ENCODE peak calls at places on chromosomes 6 and 20, in five cellular contexts. M is H9, D is mesenchymal stem cell, N is neuronal stem cell, Z is IMR-90. R is an unnamed sample. For H3K9me3, the result is how much of the 10 kb centered on the place peaks cover.

GRCh38 chr6:139271056-139271455 is 20.7 kb downstream of the TXLNB start:
- DNase-seq in M (no peak), D (peak), N (no peak), Z (peak), R (no peak)

GRCh38 chr6:2478200-2478599 is 232.8 kb upstream of the GMDS start:
- DNase-seq in M (no peak), N (no peak), Z (peak), D (no peak), R (no peak)

GRCh38 chr6:21536280-21536766 is 57.2 kb upstream of the SOX4 start:
- DNase-seq in D (no peak), Z (no peak), M (no peak), N (no peak), R (no peak)

GRCh38 chr6:137237413-137238170 is 18.4 kb upstream of the IFNGR1 start:
- DNase-seq in D (peak), Z (peak), N (no peak), M (no peak), R (no peak)

GRCh38 chr6:107045733-107046312 is 17.8 kb downstream of the MTRES1 start:
- DNase-seq in D (no peak), M (no peak), N (peak), Z (no peak), R (no peak)

GRCh38 chr6:111871725-111872520 is 1.3 kb downstream of the FYN start:
- DNase-seq in M (no peak), N (peak), D (peak), Z (peak), R (peak)

GRCh38 chr6:2970753-2971419 is 481 bp downstream of the SERPINB6 start:
- DNase-seq in M (no peak), N (no peak), D (peak), Z (peak), R (peak)

GRCh38 chr6:23390221-23390620 is 735.8 kb upstream of the NRSN1 start:
- DNase-seq in D (no peak), Z (no peak), N (no peak), M (no peak), R (no peak)

GRCh38 chr6:7580927-7581618 is 8.9 kb upstream of the SNRNP48 start:
- DNase-seq in D (no peak), Z (no peak), M (no peak), N (no peak), R (no peak)

GRCh38 chr20:4488407-4489339 is 233.0 kb upstream of the PRND start:
- DNase-seq in D (peak), M (no peak), N (no peak), Z (peak), R (no peak)

GRCh38 chr6:39217177-39217864 is 12.0 kb downstream of the KCNK5 start:
- DNase-seq in D (no peak), N (no peak), Z (no peak), M (no peak), R (no peak)

GRCh38 chr6:156977527-156978291 is 200.5 kb downstream of the ARID1B start:
- DNase-seq in D (no peak), Z (peak), M (no peak), N (no peak), R (no peak)

GRCh38 chr20:59992531-59992930 is 34.3 kb downstream of the CDH26 start:
- DNase-seq in N (no peak), M (no peak), D (no peak), Z (peak), R (no peak)

GRCh38 chr6:80348263-80348662 is 241.8 kb downstream of the BCKDHB start:
- DNase-seq in Z (peak), N (no peak), M (no peak), D (no peak), R (no peak)

GRCh38 chr6:163395786-163396185 is 18.7 kb upstream of the QKI start:
- DNase-seq in Z (no peak), M (no peak), N (no peak), D (no peak), R (no peak)

GRCh38 chr20:4805663-4806449 is 84.1 kb downstream of the PRND start:
- DNase-seq in N (no peak), Z (no peak), D (no peak), M (no peak), R (no peak)

GRCh38 chr6:129701721-129702455 is 8.1 kb downstream of the ARHGAP18 start:
- DNase-seq in M (no peak), Z (peak), N (no peak), D (peak), R (no peak)

GRCh38 chr6:152952866-152953509 is 29.9 kb downstream of the FBXO5 start:
- DNase-seq in D (peak), M (no peak), N (no peak), Z (peak), R (no peak)

GRCh38 chr20:36030143-36030542 is 61.8 kb downstream of the CNBD2 start:
- DNase-seq in N (no peak), D (no peak), Z (peak), M (no peak), R (no peak)

GRCh38 chr6:2659882-2660281 is 90.8 kb downstream of the MYLK4 start:
- DNase-seq in M (no peak), N (no peak), D (no peak), Z (peak), R (no peak)

GRCh38 chr6:13478525-13478962 is 8.9 kb downstream of the GFOD1 start:
- DNase-seq in Z (no peak), N (no peak), D (no peak), M (no peak), R (no peak)

GRCh38 chr6:139927236-139927635 is 552.8 kb upstream of the CITED2 start:
- DNase-seq in D (peak), Z (peak), N (no peak), M (no peak), R (no peak)

GRCh38 chr20:51660741-51661608 is 107.2 kb downstream of the ATP9A start:
- DNase-seq in D (peak), M (no peak), N (no peak), Z (peak), R (no peak)

GRCh38 chr20:39700527-39700926 is 738.4 kb downstream of the DHX35 start:
- DNase-seq in M (no peak), Z (no peak), D (no peak), N (no peak), R (no peak)

GRCh38 chr20:39706089-39706721 is 744.1 kb downstream of the DHX35 start:
- DNase-seq in Z (no peak), D (no peak), N (no peak), M (no peak), R (no peak)

GRCh38 chr20:39698706-39699211 is 736.6 kb downstream of the DHX35 start:
- DNase-seq in M (no peak), Z (no peak), N (no peak), D (no peak), R (no peak)

GRCh38 chr20:39699331-39699730 is 737.2 kb downstream of the DHX35 start:
- DNase-seq in N (no peak), Z (no peak), D (no peak), M (no peak), R (no peak)

DNA sequence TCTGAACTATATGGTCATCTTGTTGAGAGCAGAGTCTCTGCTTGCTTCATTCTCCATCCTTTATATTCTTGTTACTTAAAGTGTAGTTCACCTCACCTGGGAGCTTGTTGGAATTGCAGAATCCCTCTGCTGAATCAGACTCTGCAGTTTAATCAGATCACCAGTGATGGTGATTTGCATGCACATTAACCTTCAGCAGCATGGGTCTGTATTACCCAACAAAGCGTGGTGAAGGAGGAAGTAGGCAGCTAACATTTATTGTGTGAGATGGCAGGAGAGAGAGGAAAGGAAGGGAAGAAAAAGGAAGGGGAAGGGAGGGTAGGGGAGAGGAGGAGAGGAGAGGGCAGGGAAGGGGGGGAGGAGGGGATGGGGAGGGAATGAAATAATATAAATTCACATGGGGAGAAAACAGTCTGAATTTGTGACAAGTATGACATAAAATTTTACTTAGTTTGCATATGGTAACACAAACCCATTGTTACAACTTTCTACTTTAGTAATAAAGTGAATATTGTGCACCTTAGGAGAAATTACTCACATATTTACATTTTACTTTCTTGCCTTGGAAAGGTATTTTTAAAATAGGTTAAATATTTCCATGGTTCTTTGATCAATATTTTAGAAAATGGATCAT is 740.7 kb downstream of the DHX35 start:
- DNase-seq in D (no peak), N (no peak), Z (no peak), M (no peak), R (no peak)
- H3K9me3 ChIP-seq in D (under half), N (under half), Z (under half), M (under half), R (under half)

GRCh38 chr6:73394577-73395354 is at the start of gene DDX43:
- DNase-seq in N (no peak), Z (no peak), M (peak), D (no peak), R (no peak)

GRCh38 chr6:73395875-73396274 is 1.2 kb downstream of the DDX43 start:
- DNase-seq in Z (no peak), D (no peak), M (no peak), N (no peak), R (no peak)

GRCh38 chr6:73389854-73390253 is 4.8 kb upstream of the DDX43 start:
- DNase-seq in M (peak), N (no peak), D (no peak), Z (no peak), R (peak)

GRCh38 chr6:73391735-73392134 is 2.9 kb upstream of the DDX43 start:
- DNase-seq in N (no peak), D (no peak), Z (no peak), M (no peak), R (no peak)

DNA sequence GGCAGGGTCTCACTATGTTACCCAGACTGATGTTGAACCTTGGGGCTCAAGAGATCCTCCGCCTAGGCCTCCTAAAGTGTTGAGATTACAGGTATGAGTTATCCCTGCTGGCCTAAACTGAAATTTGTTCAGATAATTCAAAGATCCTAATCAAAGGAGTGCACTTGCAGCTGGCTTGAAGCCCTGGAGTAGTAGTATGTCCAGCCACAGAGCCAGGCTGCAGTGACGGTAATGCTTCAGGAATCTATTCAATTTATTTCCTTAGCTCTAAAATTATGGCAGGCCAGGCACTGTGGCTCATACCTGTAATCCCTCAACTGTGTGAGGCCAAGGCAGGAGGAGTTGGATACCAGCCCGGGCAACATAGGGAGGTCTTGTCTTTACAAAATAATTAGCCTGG is 1.4 kb upstream of the DDX43 start:
- DNase-seq in N (no peak), D (no peak), M (no peak), Z (peak), R (no peak)
- H3K4me2 ChIP-seq in N (no peak), D (no peak), M (no peak), Z (no peak), R (no peak)

GRCh38 chr20:17029698-17030097 is 197.1 kb upstream of the PCSK2 start:
- DNase-seq in D (no peak), N (no peak), M (no peak), Z (no peak), R (no peak)
- H2BK15ac ChIP-seq in D (no peak), N (no peak), M (no peak), Z (no peak), R (no peak)

DNA sequence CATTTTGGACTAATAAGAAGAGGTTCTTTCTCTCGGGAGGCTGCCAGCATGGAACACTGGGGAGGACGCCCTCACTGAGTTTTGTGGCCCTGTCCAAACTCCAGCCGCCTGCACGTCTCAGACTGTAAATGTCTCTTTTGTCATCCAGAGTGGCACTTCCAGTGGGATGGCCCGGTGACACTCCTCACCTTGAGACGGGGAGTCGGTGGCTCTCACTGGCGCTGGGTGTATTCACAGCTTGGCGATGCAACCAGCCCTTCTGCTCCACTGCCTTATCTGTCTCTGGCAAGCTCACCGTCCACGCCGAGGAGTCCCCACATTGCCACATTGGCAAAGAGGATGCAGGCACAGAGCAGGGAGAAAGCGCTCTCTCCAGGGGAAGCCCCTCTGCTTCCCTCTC is 245.4 kb downstream of the SMOC2 start:
- DNase-seq in D (no peak), N (no peak), M (no peak), Z (no peak), R (no peak)
- H3K9me3 ChIP-seq in D (under half), N (under half), M (under half), Z (under half), R (under half)

GRCh38 chr20:23302386-23302785 is 48.2 kb upstream of the NXT1 start:
- DNase-seq in D (no peak), Z (no peak), N (no peak), M (no peak), R (no peak)
- H3K4me2 ChIP-seq in D (no peak), Z (no peak), N (no peak), M (no peak), R (no peak)

GRCh38 chr6:11366183-11366933 is 133.9 kb upstream of the NEDD9 start:
- DNase-seq in N (no peak), Z (no peak), M (no peak), D (no peak), R (no peak)

GRCh38 chr6:11366934-11367637 is 134.6 kb upstream of the NEDD9 start:
- DNase-seq in D (no peak), N (peak), M (no peak), Z (no peak), R (no peak)

GRCh38 chr6:11363881-11364576 is 131.6 kb upstream of the NEDD9 start:
- DNase-seq in N (no peak), D (peak), M (no peak), Z (no peak), R (no peak)

GRCh38 chr6:11362481-11363018 is 130.1 kb upstream of the NEDD9 start:
- DNase-seq in M (no peak), N (no peak), Z (no peak), D (no peak), R (no peak)

DNA sequence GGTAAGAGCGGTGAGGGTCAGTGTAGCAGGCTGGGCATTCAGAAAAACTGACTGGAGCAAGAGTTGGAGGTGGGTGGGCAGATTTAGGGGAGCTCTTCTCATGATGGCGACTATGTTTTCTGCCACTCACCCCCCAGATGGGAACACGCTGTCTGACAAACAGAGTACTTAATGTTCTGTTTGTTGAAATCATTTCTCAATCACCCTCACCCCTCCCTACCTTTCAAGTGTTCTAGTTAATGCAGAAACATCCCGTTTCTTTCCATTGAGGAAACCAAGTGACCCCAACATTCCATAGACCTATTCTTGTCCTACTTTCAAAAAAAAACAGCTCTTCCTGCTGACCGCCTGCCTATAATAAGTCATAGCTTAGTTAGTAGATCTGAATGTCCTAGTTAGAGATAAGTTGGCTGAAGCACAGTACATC is 132.5 kb upstream of the NEDD9 start:
- DNase-seq in Z (no peak), D (peak), N (no peak), M (no peak), R (no peak)
- H2BK15ac ChIP-seq in Z (no peak), D (no peak), N (no peak), M (no peak), R (no peak)

DNA sequence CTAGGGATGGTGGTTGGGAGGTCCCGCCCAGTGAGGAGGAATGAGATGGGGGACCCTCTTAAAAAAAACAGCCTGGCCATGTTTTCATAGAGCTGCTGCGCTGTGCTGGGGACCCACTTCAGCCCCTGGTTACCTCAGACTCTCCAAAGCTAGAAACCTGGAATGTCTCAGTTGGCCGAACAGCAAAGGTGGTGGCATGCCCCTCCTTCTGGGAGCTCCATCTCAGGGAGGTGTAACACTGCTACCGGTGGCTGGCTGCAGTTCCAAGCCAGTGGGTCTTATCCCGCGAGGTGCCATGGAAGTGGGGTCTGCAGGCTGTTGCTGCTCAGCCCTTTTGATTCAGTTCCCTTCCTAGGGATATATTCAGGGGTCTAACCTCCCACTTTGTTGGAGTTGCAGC is 35.7 kb upstream of the TFB1M start:
- DNase-seq in N (no peak), Z (no peak), M (no peak), D (no peak), R (no peak)
- H3K9me3 ChIP-seq in N (under half), Z (under half), M (under half), D (under half), R (under half)

DNA sequence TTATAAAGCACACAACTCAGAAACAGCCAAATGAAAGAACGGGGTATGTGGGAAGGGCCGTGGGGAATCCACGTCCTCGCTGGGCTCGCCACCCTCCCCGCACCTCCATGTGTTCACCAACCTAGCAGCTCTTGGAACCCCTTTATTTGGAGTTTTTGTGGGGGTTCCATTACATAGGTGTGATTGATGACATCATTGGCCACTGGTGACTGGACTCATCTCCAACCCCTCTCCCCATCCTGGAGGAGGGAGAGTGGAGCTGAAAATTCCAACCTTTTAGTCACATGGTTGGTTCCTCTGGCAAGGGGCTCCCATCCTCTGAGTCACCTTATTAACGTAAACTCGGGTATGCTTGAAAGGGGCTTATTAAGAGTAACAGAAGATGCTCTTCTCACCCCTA is 592.0 kb upstream of the FLRT3 start:
- DNase-seq in D (no peak), M (no peak), N (no peak), Z (no peak), R (no peak)
- H3K4me2 ChIP-seq in D (no peak), M (no peak), N (no peak), Z (no peak), R (no peak)

R was measured in H1.